ENCODE peak calls at places on chromosomes 13 and 19, in five cellular contexts. Z is foreskin melanocyte, N is left kidney, E is Peyer's patch, W is hypothalamus. Y is an unnamed sample.

GRCh38 chr13:51995677-51996551 is 15.3 kb downstream of the ATP7B start:
- DNase-seq in Z (no peak), E (no peak), W (no peak), N (peak; percentile 48), Y (peak; percentile 19)

GRCh38 chr13:110641055-110642015 is 26.0 kb downstream of the NAXD start:
- DNase-seq in E (no peak), W (no peak), N (no peak), Z (no peak), Y (peak; percentile 39)

GRCh38 chr13:83780201-83780600 is 102.1 kb downstream of the SLITRK1 start:
- DNase-seq in W (no peak), E (no peak), N (peak; percentile 10), Z (peak; percentile 26), Y (peak; percentile 24)

GRCh38 chr19:56091751-56092546 is 29.1 kb downstream of the ZNF787 start:
- DNase-seq in W (no peak), N (no peak), Z (no peak), E (no peak), Y (no peak)

GRCh38 chr19:15551183-15552004 is 43.1 kb downstream of the CYP4F22 start:
- DNase-seq in W (no peak), Z (no peak), N (peak; percentile 39), E (peak; percentile 74), Y (no peak)

GRCh38 chr19:7230826-7231225 is 63.4 kb downstream of the INSR start:
- DNase-seq in N (no peak), W (peak; percentile 8), E (no peak), Z (no peak), Y (no peak)

GRCh38 chr19:30999726-31000125 is 349.5 kb downstream of the TSHZ3 start:
- DNase-seq in Z (no peak), W (no peak), N (no peak), E (no peak), Y (no peak)

GRCh38 chr13:80824231-80824630 is 483.3 kb upstream of the SPRY2 start:
- DNase-seq in Z (no peak), W (no peak), E (no peak), N (no peak), Y (peak; percentile 14)

GRCh38 chr13:46035066-46035465 is 17.5 kb downstream of the ZC3H13 start:
- DNase-seq in N (no peak), Z (no peak), W (no peak), E (no peak), Y (no peak)

Y was measured in fibroblast of lung.